ENCODE peak calls at places on chromosomes 3 and 15, in four cellular contexts. One of them, this sample, is unnamed.

GRCh38 chr15:52068004-52068403 is 44.6 kb downstream of the BCL2L10 start:
- DNase-seq in Panc1: no peak
- DNase-seq in thoracic aorta: no peak
- DNase-seq in CD8-positive, alpha-beta T cell: no peak
- DNase-seq in this sample: no peak

GRCh38 chr15:36130641-36131310 is 448.6 kb upstream of the CDIN1 start:
- DNase-seq in CD8-positive, alpha-beta T cell: no peak
- DNase-seq in Panc1: no peak
- DNase-seq in thoracic aorta: no peak
- DNase-seq in this sample: no peak

GRCh38 chr3:117562000-117562399 is 852.4 kb downstream of the TUSC7 start:
- DNase-seq in thoracic aorta: no peak
- DNase-seq in CD8-positive, alpha-beta T cell: no peak
- DNase-seq in Panc1: no peak
- DNase-seq in this sample: no peak

GRCh38 chr3:4928277-4928789 is 50.9 kb upstream of the BHLHE40 start:
- DNase-seq in CD8-positive, alpha-beta T cell: no peak
- DNase-seq in Panc1: no peak
- DNase-seq in thoracic aorta: no peak
- DNase-seq in this sample: no peak

GRCh38 chr3:10196389-10197052 is 31.8 kb downstream of the IRAK2 start:
- DNase-seq in thoracic aorta: no peak
- DNase-seq in CD8-positive, alpha-beta T cell: no peak
- DNase-seq in Panc1: no peak
- DNase-seq in this sample: no peak

GRCh38 chr15:91824256-91824655 is 29.3 kb upstream of the SLCO3A1 start:
- DNase-seq in thoracic aorta: no peak
- DNase-seq in Panc1: no peak
- DNase-seq in CD8-positive, alpha-beta T cell: no peak
- DNase-seq in this sample: no peak

GRCh38 chr3:142549986-142550385 is 28.5 kb downstream of the ATR start:
- DNase-seq in thoracic aorta: no peak
- DNase-seq in Panc1: no peak
- DNase-seq in CD8-positive, alpha-beta T cell: no peak
- DNase-seq in this sample: no peak

GRCh38 chr15:92462771-92463170 is 69.1 kb downstream of the ST8SIA2 start:
- DNase-seq in CD8-positive, alpha-beta T cell: no peak
- DNase-seq in thoracic aorta: no peak
- DNase-seq in Panc1: no peak
- DNase-seq in this sample: no peak

GRCh38 chr15:91867581-91868026 is 14.1 kb downstream of the SLCO3A1 start:
- DNase-seq in thoracic aorta: peak; percentile 55
- DNase-seq in CD8-positive, alpha-beta T cell: no peak
- DNase-seq in Panc1: peak; percentile 46
- DNase-seq in this sample: peak; percentile 80

GRCh38 chr15:98121514-98121913 is 161.0 kb downstream of the ARRDC4 start:
- DNase-seq in Panc1: no peak
- DNase-seq in thoracic aorta: no peak
- DNase-seq in CD8-positive, alpha-beta T cell: no peak
- DNase-seq in this sample: no peak

GRCh38 chr3:55658297-55659022 is 171.4 kb upstream of the WNT5A start:
- DNase-seq in CD8-positive, alpha-beta T cell: no peak
- DNase-seq in thoracic aorta: no peak
- DNase-seq in Panc1: no peak
- DNase-seq in this sample: no peak

GRCh38 chr15:78448441-78449219 is 10.6 kb downstream of the IREB2 start:
- DNase-seq in thoracic aorta: no peak
- DNase-seq in Panc1: no peak
- DNase-seq in CD8-positive, alpha-beta T cell: no peak
- DNase-seq in this sample: no peak

GRCh38 chr3:150545419-150546225 is 674 bp downstream of the SERP1 start:
- DNase-seq in CD8-positive, alpha-beta T cell: peak; percentile 57
- DNase-seq in Panc1: no peak
- DNase-seq in thoracic aorta: peak; percentile 9
- DNase-seq in this sample: peak; percentile 19

GRCh38 chr15:29969587-29970401 is 113.0 kb upstream of the GOLGA8J start:
- DNase-seq in thoracic aorta: no peak
- DNase-seq in CD8-positive, alpha-beta T cell: no peak
- DNase-seq in Panc1: no peak
- DNase-seq in this sample: no peak

GRCh38 chr15:24696201-24696600 is 20.6 kb downstream of the NPAP1 start:
- DNase-seq in Panc1: no peak
- DNase-seq in thoracic aorta: no peak
- DNase-seq in CD8-positive, alpha-beta T cell: no peak
- DNase-seq in this sample: no peak

GRCh38 chr15:92650256-92650655 is 5.3 kb downstream of the FAM174B start:
- DNase-seq in CD8-positive, alpha-beta T cell: no peak
- DNase-seq in Panc1: no peak
- DNase-seq in thoracic aorta: no peak
- DNase-seq in this sample: no peak

GRCh38 chr3:123202451-123202850 is 708 bp downstream of the SEC22A start:
- DNase-seq in Panc1: no peak
- DNase-seq in CD8-positive, alpha-beta T cell: no peak
- DNase-seq in thoracic aorta: no peak
- DNase-seq in this sample: no peak

GRCh38 chr3:153462550-153462949 is 300.5 kb downstream of the RAP2B start:
- DNase-seq in Panc1: no peak
- DNase-seq in thoracic aorta: no peak
- DNase-seq in CD8-positive, alpha-beta T cell: no peak
- DNase-seq in this sample: no peak

GRCh38 chr15:94306700-94307650 is 75.6 kb downstream of the MCTP2 start:
- DNase-seq in thoracic aorta: no peak
- DNase-seq in Panc1: no peak
- DNase-seq in CD8-positive, alpha-beta T cell: no peak
- DNase-seq in this sample: no peak

GRCh38 chr15:74182131-74182530 is 8.6 kb downstream of the ISLR start:
- DNase-seq in CD8-positive, alpha-beta T cell: no peak
- DNase-seq in Panc1: no peak
- DNase-seq in thoracic aorta: no peak
- DNase-seq in this sample: no peak

GRCh38 chr3:51393096-51393495 is 2.0 kb downstream of the RBM15B start:
- DNase-seq in Panc1: no peak
- DNase-seq in CD8-positive, alpha-beta T cell: no peak
- DNase-seq in thoracic aorta: no peak
- DNase-seq in this sample: no peak

GRCh38 chr3:51391075-51391565 is at the start of gene RBM15B:
- DNase-seq in thoracic aorta: peak; percentile 81
- DNase-seq in Panc1: peak; percentile 71
- DNase-seq in CD8-positive, alpha-beta T cell: peak; percentile 96
- DNase-seq in this sample: peak; percentile 97

GRCh38 chr3:51390600-51391074 is 448 bp upstream of the RBM15B start:
- DNase-seq in Panc1: no peak
- DNase-seq in CD8-positive, alpha-beta T cell: no peak
- DNase-seq in thoracic aorta: no peak
- DNase-seq in this sample: no peak

GRCh38 chr3:51392301-51393095 is 1.4 kb downstream of the RBM15B start:
- DNase-seq in thoracic aorta: no peak
- DNase-seq in CD8-positive, alpha-beta T cell: no peak
- DNase-seq in Panc1: no peak
- DNase-seq in this sample: no peak

GRCh38 chr3:51391566-51392300 is 648 bp downstream of the RBM15B start:
- DNase-seq in CD8-positive, alpha-beta T cell: peak; percentile 46
- DNase-seq in thoracic aorta: no peak
- DNase-seq in Panc1: no peak
- DNase-seq in this sample: no peak
- H3K9me3 ChIP-seq in CD8-positive, alpha-beta T cell: no peaks in the 10 kb centered on the region
- H3K9me3 ChIP-seq in thoracic aorta: no peaks in the 10 kb centered on the region
- H3K9me3 ChIP-seq in Panc1: no peaks in the 10 kb centered on the region
- H3K9me3 ChIP-seq in this sample: no peaks in the 10 kb centered on the region

DNA sequence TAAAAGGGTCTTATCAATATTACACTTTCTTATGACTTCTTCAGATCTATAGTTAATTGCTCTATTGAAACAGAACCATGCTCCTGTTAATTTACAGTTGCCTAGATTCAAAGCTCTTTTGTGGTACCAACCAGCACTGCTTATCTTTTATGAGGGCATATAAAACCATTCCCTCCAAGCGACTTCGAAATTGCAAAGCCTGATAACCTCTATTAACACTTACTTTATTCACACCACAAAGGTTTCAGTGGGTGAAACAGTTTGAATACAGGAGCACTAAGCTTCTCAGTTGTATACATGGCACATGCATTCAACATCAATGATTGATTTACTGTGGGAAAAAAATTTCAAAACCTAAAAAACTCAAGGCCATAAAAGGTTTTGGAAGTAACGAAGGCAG is 74.9 kb upstream of the PPIB start:
- DNase-seq in thoracic aorta: no peak
- DNase-seq in Panc1: no peak
- DNase-seq in CD8-positive, alpha-beta T cell: no peak
- DNase-seq in this sample: no peak
- H3K4me1 ChIP-seq in thoracic aorta: no peaks in the 10 kb centered on the region
- H3K4me1 ChIP-seq in Panc1: peaks cover 4% of the 10 kb centered on the region
- H3K4me1 ChIP-seq in CD8-positive, alpha-beta T cell: no peaks in the 10 kb centered on the region
- H3K4me1 ChIP-seq in this sample: no peaks in the 10 kb centered on the region

DNA sequence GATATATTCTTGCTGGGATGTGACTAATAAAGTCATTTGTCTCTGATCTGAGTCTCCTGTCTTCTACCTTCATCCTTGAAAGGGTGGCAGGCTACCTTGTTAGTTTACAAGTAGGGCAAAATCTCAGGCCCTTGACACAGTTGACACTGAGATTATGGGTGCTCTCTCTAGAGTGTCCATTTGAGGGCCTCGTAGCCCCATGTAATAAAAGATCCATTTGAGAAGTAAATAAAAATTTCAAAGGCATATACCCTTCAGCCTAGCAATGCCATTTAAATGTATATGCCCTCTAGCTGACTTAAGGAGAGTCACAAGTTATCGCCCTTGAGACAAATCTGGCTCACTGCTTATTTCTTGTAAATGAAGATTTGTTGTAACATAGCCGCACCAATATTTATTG is 98.6 kb downstream of the TCF12 start:
- DNase-seq in Panc1: no peak
- DNase-seq in CD8-positive, alpha-beta T cell: no peak
- DNase-seq in thoracic aorta: no peak
- DNase-seq in this sample: no peak
- TF ChIP-seq CTCF in Panc1: peak; percentile 41
- TF ChIP-seq CTCF in CD8-positive, alpha-beta T cell: peak; percentile 17
- TF ChIP-seq CTCF in thoracic aorta: no peak
- TF ChIP-seq CTCF in this sample: no peak

GRCh38 chr3:172647823-172648222 is 63.0 kb downstream of the NCEH1 start:
- DNase-seq in Panc1: no peak
- DNase-seq in thoracic aorta: no peak
- DNase-seq in CD8-positive, alpha-beta T cell: no peak
- DNase-seq in this sample: peak; percentile 84
- H3K9me3 ChIP-seq in Panc1: no peaks in the 10 kb centered on the region
- H3K9me3 ChIP-seq in thoracic aorta: no peaks in the 10 kb centered on the region
- H3K9me3 ChIP-seq in CD8-positive, alpha-beta T cell: no peaks in the 10 kb centered on the region
- H3K9me3 ChIP-seq in this sample: no peaks in the 10 kb centered on the region

DNA sequence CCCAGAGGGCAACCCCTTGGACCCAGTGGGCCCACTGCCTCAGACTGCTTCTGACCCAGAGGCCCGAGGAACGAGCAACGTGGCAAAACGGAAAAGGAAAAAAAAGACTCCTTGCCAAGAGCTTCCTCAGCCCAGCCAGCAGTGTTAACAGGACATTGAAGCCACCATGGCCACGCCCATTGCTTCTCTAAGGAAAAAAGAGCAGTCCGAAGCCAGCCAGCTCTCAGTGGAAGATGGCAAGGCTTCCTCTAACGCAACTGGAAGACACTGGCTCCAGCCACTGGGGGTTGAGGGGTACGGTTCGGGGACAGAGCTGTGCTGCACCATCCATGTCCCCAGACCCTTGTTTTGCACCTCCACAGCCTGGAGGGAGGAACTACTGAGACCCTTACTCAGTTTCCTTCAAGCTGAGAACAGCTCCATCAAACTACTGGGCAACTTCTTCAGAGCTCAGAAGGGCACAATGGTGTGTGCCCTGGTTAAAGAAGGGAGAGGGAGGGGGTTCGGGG is 10.7 kb downstream of the BMF start:
- DNase-seq in Panc1: no peak
- DNase-seq in thoracic aorta: no peak
- DNase-seq in CD8-positive, alpha-beta T cell: no peak
- DNase-seq in this sample: peak; percentile 42
- H3K4me1 ChIP-seq in Panc1: peaks cover 54% of the 10 kb centered on the region
- H3K4me1 ChIP-seq in thoracic aorta: peaks cover 85% of the 10 kb centered on the region
- H3K4me1 ChIP-seq in CD8-positive, alpha-beta T cell: peaks cover 31% of the 10 kb centered on the region
- H3K4me1 ChIP-seq in this sample: peaks cover 57% of the 10 kb centered on the region

DNA sequence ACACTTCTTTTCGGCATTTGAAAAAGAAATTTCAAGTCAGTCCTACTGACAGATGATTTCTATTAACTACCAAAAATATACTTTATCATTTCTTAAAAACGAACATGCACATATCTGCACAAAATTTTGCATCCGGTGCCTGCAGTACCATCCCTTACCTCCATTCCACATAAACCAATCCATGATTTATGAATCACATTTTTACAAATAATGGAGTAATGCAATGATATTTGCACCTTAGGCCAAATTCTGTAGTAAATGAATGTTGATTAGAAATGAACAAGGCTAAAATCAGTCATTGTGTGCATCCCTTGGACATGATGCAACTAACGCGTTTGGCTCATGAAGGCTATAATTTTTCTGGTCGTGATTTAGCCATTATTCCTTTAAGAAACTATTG is 46.5 kb downstream of the ROBO2 start:
- DNase-seq in CD8-positive, alpha-beta T cell: no peak
- DNase-seq in thoracic aorta: no peak
- DNase-seq in Panc1: no peak
- DNase-seq in this sample: no peak
- TF ChIP-seq CTCF in CD8-positive, alpha-beta T cell: no peak
- TF ChIP-seq CTCF in thoracic aorta: peak; percentile 21
- TF ChIP-seq CTCF in Panc1: no peak
- TF ChIP-seq CTCF in this sample: peak; percentile 30

GRCh38 chr3:104275199-104275598 is 1091.5 kb upstream of the ALCAM start:
- DNase-seq in Panc1: no peak
- DNase-seq in thoracic aorta: no peak
- DNase-seq in CD8-positive, alpha-beta T cell: no peak
- DNase-seq in this sample: no peak
- H3K9me3 ChIP-seq in Panc1: peaks cover 32% of the 10 kb centered on the region
- H3K9me3 ChIP-seq in thoracic aorta: no peaks in the 10 kb centered on the region
- H3K9me3 ChIP-seq in CD8-positive, alpha-beta T cell: no peaks in the 10 kb centered on the region
- H3K9me3 ChIP-seq in this sample: no peaks in the 10 kb centered on the region

This sample was measured in prostate gland.